ENCODE peak calls at places on chromosome 3, in eight cellular contexts. H is activated CD8-positive, alpha-beta T cell treated with anti-CD3 and anti-CD28 coated beads for 36 hours; X is neural crest cell; P is colonic mucosa; B is fibroblast of mammary gland; L is omental fat pad; M is fibroblast of lung; D is CD4-positive, alpha-beta T cell. E is an unnamed sample.

GRCh38 chr3:10368512-10368911 is 47.6 kb upstream of the SEC13 start:
- DNase-seq in H (no peak), X (no peak), P (no peak), B (no peak), L (no peak), M (no peak), D (no peak), E (no peak)

GRCh38 chr3:172181936-172182708 is 142.7 kb downstream of the FNDC3B start:
- DNase-seq in H (peak; percentile 16), X (no peak), P (no peak), B (peak; percentile 72), L (no peak), M (peak; percentile 42), D (no peak), E (peak; percentile 34)

GRCh38 chr3:34955684-34956083 is 683.6 kb upstream of the ARPP21 start:
- DNase-seq in H (no peak), X (no peak), P (no peak), B (no peak), L (no peak), M (no peak), D (no peak), E (no peak)

GRCh38 chr3:123792473-123793201 is 91.5 kb downstream of the MYLK start:
- DNase-seq in H (no peak), X (no peak), P (no peak), B (peak; percentile 35), L (no peak), M (peak; percentile 35), D (no peak), E (peak; percentile 48)

GRCh38 chr3:182309120-182309519 is 484.2 kb upstream of the ATP11B start:
- DNase-seq in H (no peak), X (no peak), P (no peak), B (no peak), L (no peak), M (no peak), D (no peak), E (peak; percentile 19)

GRCh38 chr3:181568248-181568647 is 143.5 kb upstream of the SOX2 start:
- DNase-seq in H (no peak), X (no peak), P (no peak), B (peak; percentile 50), L (no peak), M (no peak), D (no peak), E (peak; percentile 68)

GRCh38 chr3:117997201-117998049 is 1037.2 kb downstream of the IGSF11 start:
- DNase-seq in H (peak; percentile 70), X (peak; percentile 85), P (peak; percentile 68), B (peak; percentile 76), L (peak; percentile 54), M (peak; percentile 86), D (peak; percentile 8), E (peak; percentile 78)

GRCh38 chr3:128180446-128180845 is 27.2 kb downstream of the EEFSEC start:
- DNase-seq in H (no peak), X (no peak), P (no peak), B (peak; percentile 16), L (no peak), M (peak; percentile 39), D (no peak), E (no peak)

GRCh38 chr3:64186667-64187064 is 38.6 kb downstream of the PRICKLE2 start:
- DNase-seq in H (no peak), X (no peak), P (no peak), B (no peak), L (no peak), M (no peak), D (no peak), E (no peak)

GRCh38 chr3:50356553-50356952 is 2.8 kb downstream of the TMEM115 start:
- DNase-seq in H (no peak), X (no peak), P (peak; percentile 86), B (peak; percentile 61), L (no peak), M (peak; percentile 23), D (no peak), E (peak; percentile 44)

GRCh38 chr3:71847794-71848193 is 62.8 kb upstream of the PROK2 start:
- DNase-seq in H (no peak), X (no peak), P (no peak), B (peak; percentile 34), L (no peak), M (no peak), D (no peak), E (no peak)

GRCh38 chr3:159273608-159274007 is 471.8 kb downstream of the MFSD1 start:
- DNase-seq in H (peak; percentile 21), X (peak; percentile 71), P (peak; percentile 21), B (peak; percentile 55), L (no peak), M (peak; percentile 40), D (no peak), E (peak; percentile 76)

GRCh38 chr3:39150803-39151631 is 2.4 kb downstream of the CSRNP1 start:
- DNase-seq in H (peak; percentile 79), X (no peak), P (peak; percentile 80), B (peak; percentile 97), L (peak; percentile 95), M (peak; percentile 97), D (no peak), E (peak; percentile 90)

GRCh38 chr3:181009225-181009624 is 19.7 kb upstream of the DNAJC19 start:
- DNase-seq in H (peak; percentile 48), X (no peak), P (no peak), B (no peak), L (no peak), M (no peak), D (no peak), E (no peak)

GRCh38 chr3:72288955-72289707 is 504.2 kb upstream of the PROK2 start:
- DNase-seq in H (peak; percentile 42), X (no peak), P (no peak), B (no peak), L (no peak), M (peak; percentile 71), D (no peak), E (peak; percentile 71)

GRCh38 chr3:64548200-64548889 is 139.5 kb downstream of the ADAMTS9 start:
- DNase-seq in H (no peak), X (no peak), P (peak; percentile 50), B (peak; percentile 39), L (no peak), M (peak; percentile 99), D (no peak), E (no peak)

GRCh38 chr3:55190296-55190695 is 262.4 kb upstream of the LRTM1 start:
- DNase-seq in H (no peak), X (no peak), P (no peak), B (peak; percentile 63), L (no peak), M (peak; percentile 57), D (no peak), E (no peak)

GRCh38 chr3:110814170-110815007 is 257.2 kb upstream of the NECTIN3 start:
- DNase-seq in H (peak; percentile 76), X (peak; percentile 2), P (peak; percentile 18), B (peak; percentile 85), L (no peak), M (peak; percentile 98), D (no peak), E (peak; percentile 81)

GRCh38 chr3:487580-487979 is 291.0 kb downstream of the CHL1 start:
- DNase-seq in H (no peak), X (no peak), P (no peak), B (peak; percentile 24), L (no peak), M (no peak), D (no peak), E (peak; percentile 56)

GRCh38 chr3:197380786-197381185 is 82.4 kb upstream of the DLG1 start:
- DNase-seq in H (no peak), X (no peak), P (no peak), B (no peak), L (no peak), M (no peak), D (no peak), E (peak; percentile 95)

DNA sequence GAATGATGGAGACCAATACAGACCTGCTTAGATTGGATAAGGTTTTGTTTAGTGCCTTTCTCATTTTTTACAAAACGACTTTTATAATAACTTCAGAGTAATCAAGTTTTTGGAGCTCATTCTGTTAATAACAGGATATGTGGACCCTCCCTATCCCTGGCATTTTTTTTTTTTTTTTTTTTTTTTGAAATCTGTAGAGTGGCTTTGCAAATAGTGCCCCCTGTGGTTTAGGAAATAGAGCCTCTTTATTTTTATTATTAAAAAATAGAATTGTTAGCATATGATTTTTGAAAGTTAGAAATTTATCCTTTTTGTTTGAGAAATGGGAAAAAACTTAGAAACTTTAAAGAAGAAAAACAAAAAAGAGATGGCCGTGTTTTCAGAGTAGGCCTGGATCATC is 11.4 kb downstream of the SKIL start:
- DNase-seq in H (no peak), X (no peak), P (no peak), B (no peak), L (no peak), M (peak; percentile 44), D (no peak), E (no peak)
- TF ChIP-seq CTCF in H (peak; percentile 51), X (peak; percentile 61), P (no peak), B (peak; percentile 48), L (no peak), M (no peak), D (peak; percentile 48), E (no peak)

DNA sequence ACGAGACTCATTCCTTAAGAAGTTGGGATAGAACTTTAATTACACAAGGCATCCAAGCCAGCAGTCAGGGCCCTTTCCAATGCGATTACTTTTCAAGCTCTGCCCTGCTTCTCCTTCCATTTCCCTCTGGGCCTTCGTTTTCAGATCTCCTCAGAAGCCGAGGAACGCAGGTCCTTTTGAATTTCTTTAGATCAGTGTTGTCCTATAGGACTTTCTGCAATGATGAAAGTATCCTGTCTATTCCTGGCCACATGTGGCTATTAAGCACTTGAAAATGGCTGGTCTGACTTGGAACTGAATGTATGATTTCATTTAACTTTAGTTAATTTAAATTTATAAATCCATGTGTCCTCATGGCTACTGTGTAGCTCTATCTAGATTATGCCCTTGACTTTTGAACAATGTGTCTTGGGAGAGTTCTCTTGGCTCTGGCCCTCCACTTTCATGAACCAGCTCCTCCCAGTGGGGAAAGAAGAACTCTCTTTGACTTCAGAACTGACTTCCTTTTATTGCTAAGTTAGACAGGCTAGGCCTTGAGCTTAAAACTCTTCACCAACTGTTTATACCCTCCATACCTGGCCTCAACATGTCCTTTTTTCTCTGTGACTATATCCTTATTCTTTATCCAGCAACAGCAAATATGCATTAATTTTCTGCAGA is 22.7 kb downstream of the TGFBR2 start:
- DNase-seq in H (no peak), X (no peak), P (no peak), B (no peak), L (no peak), M (peak; percentile 32), D (no peak), E (no peak)
- TF ChIP-seq CTCF in H (no peak), X (no peak), P (no peak), B (peak; percentile 26), L (no peak), M (no peak), D (peak; percentile 40), E (peak; percentile 18)

GRCh38 chr3:147120029-147120428 is 286.3 kb downstream of the ZIC4 start:
- DNase-seq in H (no peak), X (no peak), P (no peak), B (peak; percentile 43), L (no peak), M (peak; percentile 70), D (no peak), E (peak; percentile 3)
- TF ChIP-seq CTCF in H (peak; percentile 9), X (peak; percentile 61), P (no peak), B (peak; percentile 58), L (no peak), M (peak; percentile 47), D (no peak), E (peak; percentile 30)

DNA sequence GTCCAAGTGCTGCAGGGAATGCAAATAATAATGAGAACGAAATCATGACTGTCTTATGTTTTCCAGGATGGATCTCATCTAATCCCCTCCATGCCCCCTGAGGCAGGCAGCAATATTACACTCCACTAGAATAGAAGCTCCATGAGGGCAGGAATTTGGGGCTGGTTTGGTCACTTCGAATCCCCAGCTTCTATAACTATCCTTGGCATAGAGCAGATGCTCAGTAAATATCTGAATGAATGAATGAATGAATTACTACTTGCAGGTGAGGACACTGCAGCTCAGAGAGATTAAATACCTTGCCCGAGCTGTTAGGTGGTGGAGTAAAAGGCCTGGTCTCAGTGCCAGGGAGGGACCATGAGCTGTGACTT is 11.1 kb downstream of the PXYLP1 start:
- DNase-seq in H (no peak), X (no peak), P (no peak), B (no peak), L (no peak), M (no peak), D (no peak), E (no peak)
- TF ChIP-seq CTCF in H (no peak), X (no peak), P (no peak), B (no peak), L (no peak), M (no peak), D (no peak), E (no peak)